ENCODE peak calls at places on chromosome 20, in four cellular contexts. M is CD8-positive, alpha-beta T cell; Y is progenitor cell of endocrine pancreas; G is H9. F is an unnamed sample.

GRCh38 chr20:54477134-54477533 is 1.7 kb downstream of the DOK5 start:
- DNase-seq in M (no peak), Y (no peak), G (no peak), F (no peak)

GRCh38 chr20:36318166-36318565 is 12.0 kb downstream of the DLGAP4 start:
- DNase-seq in M (no peak), Y (no peak), G (no peak), F (no peak)

GRCh38 chr20:31788578-31788977 is 30.6 kb upstream of the MYLK2 start:
- DNase-seq in M (no peak), Y (no peak), G (peak), F (no peak)

GRCh38 chr20:23875606-23876237 is 3.8 kb downstream of the CST5 start:
- DNase-seq in M (no peak), Y (no peak), G (no peak), F (no peak)

GRCh38 chr20:34171640-34172039 is 59.6 kb upstream of the EIF2S2 start:
- DNase-seq in M (no peak), Y (no peak), G (no peak), F (no peak)

GRCh38 chr20:37308098-37309050 is 18.9 kb downstream of the MANBAL start:
- DNase-seq in M (no peak), Y (no peak), G (no peak), F (peak)

GRCh38 chr20:10654630-10655029 is 19.2 kb downstream of the JAG1 start:
- DNase-seq in M (no peak), Y (no peak), G (peak), F (peak)

GRCh38 chr20:13898012-13898612 is 92.3 kb downstream of the SEL1L2 start:
- DNase-seq in M (no peak), Y (no peak), G (no peak), F (no peak)

GRCh38 chr20:7728373-7728772 is 211.9 kb downstream of the HAO1 start:
- DNase-seq in M (no peak), Y (no peak), G (no peak), F (peak)

GRCh38 chr20:34083137-34083536 is 28.9 kb downstream of the EIF2S2 start:
- DNase-seq in M (no peak), Y (no peak), G (no peak), F (peak)

GRCh38 chr20:64238851-64239387 is 16.6 kb upstream of the PCMTD2 start:
- DNase-seq in M (no peak), Y (no peak), G (no peak), F (no peak)
- TF ChIP-seq CTCF in M (no peak), Y (no peak), G (no peak), F (no peak)

DNA sequence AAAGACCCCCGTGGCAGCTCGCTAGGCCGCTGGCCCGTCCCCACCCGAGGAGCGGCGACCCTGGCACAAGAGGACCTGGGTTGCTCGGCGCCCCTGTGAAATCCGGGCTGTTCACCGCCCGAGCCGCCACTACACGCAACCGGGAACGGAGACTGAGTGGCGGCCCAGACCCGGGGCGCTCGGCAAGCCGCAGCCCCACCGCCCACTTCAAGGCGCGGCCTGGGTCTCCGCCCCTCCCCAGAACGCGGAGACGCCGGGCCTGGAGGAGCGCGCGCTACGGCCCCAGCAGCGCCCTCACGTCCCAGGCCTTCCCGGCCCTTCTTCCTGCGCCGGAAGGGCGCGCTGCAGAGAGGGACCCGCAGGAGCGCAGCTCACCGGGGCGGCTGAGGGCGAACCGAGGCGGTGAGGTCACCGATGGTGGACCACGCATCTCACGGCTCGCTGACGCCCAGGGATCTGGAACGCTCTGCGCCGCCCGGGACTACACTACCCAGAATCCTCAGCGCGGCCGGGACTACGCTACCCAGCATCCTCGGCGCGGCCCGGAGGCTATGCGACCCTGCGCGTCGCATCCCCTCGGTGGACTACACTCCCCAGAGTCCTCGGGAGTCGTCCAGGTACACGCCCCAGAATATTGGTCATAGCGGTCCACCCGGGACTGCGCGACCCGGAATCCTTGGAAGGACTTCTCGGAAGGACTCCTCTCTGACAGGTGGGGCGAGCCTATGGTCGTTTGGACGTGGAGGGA is at the start of gene ZNF337:
- DNase-seq in M (peak), Y (peak), G (peak), F (peak)
- TF ChIP-seq CTCF in M (no peak), Y (peak), G (peak), F (peak)

GRCh38 chr20:52219441-52219840 is 27.9 kb upstream of the ZFP64 start:
- DNase-seq in M (no peak), Y (no peak), G (peak), F (peak)
- TF ChIP-seq CTCF in M (no peak), Y (no peak), G (peak), F (peak)

GRCh38 chr20:61833807-61834610 is 231.7 kb downstream of the TAF4 start:
- DNase-seq in M (no peak), Y (no peak), G (no peak), F (no peak)
- TF ChIP-seq CTCF in M (no peak), Y (no peak), G (no peak), F (no peak)

GRCh38 chr20:25195962-25196700 is 619 bp downstream of the ENTPD6 start:
- DNase-seq in M (peak), Y (peak), G (peak), F (peak)

GRCh38 chr20:25197173-25197869 is 1.8 kb downstream of the ENTPD6 start:
- DNase-seq in M (peak), Y (no peak), G (no peak), F (no peak)

GRCh38 chr20:25196701-25197120 is 1.2 kb downstream of the ENTPD6 start:
- DNase-seq in M (no peak), Y (no peak), G (no peak), F (no peak)

GRCh38 chr20:25194333-25194972 is 1.1 kb upstream of the ENTPD6 start:
- DNase-seq in M (no peak), Y (no peak), G (no peak), F (no peak)

GRCh38 chr20:25195014-25195961 is at the start of gene ENTPD6:
- DNase-seq in M (peak), Y (peak), G (peak), F (peak)
- TF ChIP-seq CTCF in M (no peak), Y (no peak), G (no peak), F (peak)

GRCh38 chr20:44799691-44800090 is 10.7 kb downstream of the RIMS4 start:
- DNase-seq in M (no peak), Y (no peak), G (no peak), F (no peak)

GRCh38 chr20:44803383-44803941 is 6.9 kb downstream of the RIMS4 start:
- DNase-seq in M (no peak), Y (no peak), G (no peak), F (no peak)

GRCh38 chr20:44802702-44803101 is 7.6 kb downstream of the RIMS4 start:
- DNase-seq in M (no peak), Y (no peak), G (no peak), F (no peak)

GRCh38 chr20:44796758-44797457 is 13.4 kb downstream of the RIMS4 start:
- DNase-seq in M (no peak), Y (no peak), G (no peak), F (no peak)

GRCh38 chr20:44800398-44801046 is 9.8 kb downstream of the RIMS4 start:
- DNase-seq in M (no peak), Y (no peak), G (peak), F (no peak)
- TF ChIP-seq CTCF in M (no peak), Y (peak), G (peak), F (no peak)

DNA sequence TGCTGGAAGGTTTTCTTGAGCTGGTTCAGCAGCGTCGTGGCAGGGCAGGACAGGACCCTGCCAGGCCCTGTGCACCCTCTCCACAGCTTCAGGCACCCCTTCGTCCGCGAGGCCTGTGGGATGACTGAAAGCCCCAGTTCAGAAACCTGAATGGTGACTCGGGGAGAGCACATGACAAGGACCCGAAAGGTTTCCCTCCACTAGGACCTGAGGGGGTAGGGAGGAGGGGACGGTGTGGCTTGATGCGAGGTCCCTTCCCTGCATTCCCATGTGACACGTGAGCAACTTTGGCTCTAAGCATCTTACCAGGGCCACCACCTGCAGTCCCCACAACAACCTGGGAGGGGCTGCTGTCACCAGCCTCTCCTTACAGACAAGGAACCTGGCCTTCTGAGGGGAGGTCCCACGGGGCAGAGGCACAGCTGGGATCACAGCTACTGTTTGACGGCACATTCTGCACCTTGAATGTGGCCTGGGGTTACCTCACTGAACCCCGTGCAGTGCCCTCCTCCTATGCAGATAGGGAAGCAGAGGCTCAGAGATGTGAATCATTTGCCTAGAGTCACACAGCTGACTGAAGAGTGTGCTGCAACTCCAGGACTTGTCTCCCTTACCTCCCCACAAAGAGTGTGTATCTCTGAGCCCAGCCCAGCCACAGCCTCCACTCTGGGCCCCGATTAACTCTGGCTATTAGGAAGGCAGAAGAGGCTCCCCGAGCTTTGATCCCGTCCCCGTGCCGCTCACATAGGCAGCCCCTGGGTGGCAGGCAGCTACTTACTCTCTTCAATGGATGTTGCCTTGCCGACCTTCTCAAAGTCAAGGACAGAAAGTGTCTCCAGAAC is 84.6 kb downstream of the PTPN1 start:
- DNase-seq in M (no peak), Y (no peak), G (peak), F (peak)
- TF ChIP-seq CTCF in M (no peak), Y (no peak), G (no peak), F (no peak)

GRCh38 chr20:25178563-25179438 is 16.7 kb upstream of the ENTPD6 start:
- DNase-seq in M (peak), Y (no peak), G (no peak), F (peak)
- TF ChIP-seq CTCF in M (peak), Y (peak), G (peak), F (peak)

F was measured in bronchial epithelial cell.